ENCODE peak calls at places on chromosome X, in six cellular contexts. One of them, this sample, is unnamed.

GRCh38 chrX:29257516-29257915 is 670.3 kb downstream of the IL1RAPL1 start:
- DNase-seq in uterus: no peak
- DNase-seq in endothelial cell of umbilical vein: no peak
- DNase-seq in stomach: no peak
- DNase-seq in Peyer's patch: no peak
- DNase-seq in tibial nerve: no peak
- DNase-seq in this sample: no peak

GRCh38 chrX:56120242-56120641 is 111.9 kb upstream of the KLF8 start:
- DNase-seq in uterus: no peak
- DNase-seq in endothelial cell of umbilical vein: no peak
- DNase-seq in stomach: no peak
- DNase-seq in Peyer's patch: no peak
- DNase-seq in tibial nerve: no peak
- DNase-seq in this sample: no peak

GRCh38 chrX:54807524-54808108 is at the start of gene MAGED2:
- DNase-seq in uterus: peak; percentile 43
- DNase-seq in endothelial cell of umbilical vein: peak; percentile 68
- DNase-seq in stomach: no peak
- DNase-seq in Peyer's patch: peak; percentile 64
- DNase-seq in tibial nerve: peak; percentile 13
- DNase-seq in this sample: no peak

GRCh38 chrX:12403474-12404082 is 265.3 kb downstream of the FRMPD4 start:
- DNase-seq in uterus: no peak
- DNase-seq in endothelial cell of umbilical vein: no peak
- DNase-seq in stomach: no peak
- DNase-seq in Peyer's patch: no peak
- DNase-seq in tibial nerve: no peak
- DNase-seq in this sample: no peak

GRCh38 chrX:28920554-28920953 is 333.3 kb downstream of the IL1RAPL1 start:
- DNase-seq in uterus: no peak
- DNase-seq in endothelial cell of umbilical vein: peak; percentile 47
- DNase-seq in stomach: no peak
- DNase-seq in Peyer's patch: no peak
- DNase-seq in tibial nerve: no peak
- DNase-seq in this sample: no peak

GRCh38 chrX:110286126-110286525 is 31.8 kb downstream of the AMMECR1 start:
- DNase-seq in uterus: no peak
- DNase-seq in endothelial cell of umbilical vein: no peak
- DNase-seq in stomach: no peak
- DNase-seq in Peyer's patch: no peak
- DNase-seq in tibial nerve: no peak
- DNase-seq in this sample: no peak

GRCh38 chrX:153933751-153934472 is 925 bp downstream of the NAA10 start:
- DNase-seq in uterus: no peak
- DNase-seq in endothelial cell of umbilical vein: no peak
- DNase-seq in stomach: no peak
- DNase-seq in Peyer's patch: no peak
- DNase-seq in tibial nerve: no peak
- DNase-seq in this sample: no peak

GRCh38 chrX:42087960-42088359 is 164.6 kb upstream of the CASK start:
- DNase-seq in uterus: no peak
- DNase-seq in endothelial cell of umbilical vein: no peak
- DNase-seq in stomach: no peak
- DNase-seq in Peyer's patch: no peak
- DNase-seq in tibial nerve: no peak
- DNase-seq in this sample: no peak

GRCh38 chrX:149630681-149631292 is 805 bp downstream of the TMEM185A start:
- DNase-seq in uterus: no peak
- DNase-seq in endothelial cell of umbilical vein: peak; percentile 58
- DNase-seq in stomach: no peak
- DNase-seq in Peyer's patch: no peak
- DNase-seq in tibial nerve: no peak
- DNase-seq in this sample: no peak

GRCh38 chrX:39011454-39012204 is 210.4 kb downstream of the MID1IP1 start:
- DNase-seq in uterus: no peak
- DNase-seq in endothelial cell of umbilical vein: peak; percentile 1
- DNase-seq in stomach: peak; percentile 57
- DNase-seq in Peyer's patch: peak; percentile 57
- DNase-seq in tibial nerve: no peak
- DNase-seq in this sample: no peak

GRCh38 chrX:26522501-26522900 is 306.5 kb downstream of the MAGEB5 start:
- DNase-seq in uterus: no peak
- DNase-seq in endothelial cell of umbilical vein: no peak
- DNase-seq in stomach: no peak
- DNase-seq in Peyer's patch: no peak
- DNase-seq in tibial nerve: no peak
- DNase-seq in this sample: no peak

GRCh38 chrX:124223524-124223923 is 108.9 kb upstream of the TEX13D start:
- DNase-seq in uterus: no peak
- DNase-seq in endothelial cell of umbilical vein: no peak
- DNase-seq in stomach: no peak
- DNase-seq in Peyer's patch: no peak
- DNase-seq in tibial nerve: no peak
- DNase-seq in this sample: no peak

GRCh38 chrX:124215786-124216185 is 116.7 kb upstream of the TEX13D start:
- DNase-seq in uterus: no peak
- DNase-seq in endothelial cell of umbilical vein: no peak
- DNase-seq in stomach: no peak
- DNase-seq in Peyer's patch: no peak
- DNase-seq in tibial nerve: no peak
- DNase-seq in this sample: no peak

GRCh38 chrX:124216396-124217124 is 115.9 kb upstream of the TEX13D start:
- DNase-seq in uterus: no peak
- DNase-seq in endothelial cell of umbilical vein: no peak
- DNase-seq in stomach: no peak
- DNase-seq in Peyer's patch: no peak
- DNase-seq in tibial nerve: no peak
- DNase-seq in this sample: no peak

GRCh38 chrX:124212622-124213021 is 119.8 kb upstream of the TEX13D start:
- DNase-seq in uterus: no peak
- DNase-seq in endothelial cell of umbilical vein: no peak
- DNase-seq in stomach: no peak
- DNase-seq in Peyer's patch: no peak
- DNase-seq in tibial nerve: no peak
- DNase-seq in this sample: no peak

GRCh38 chrX:124217289-124218251 is 114.9 kb upstream of the TEX13D start:
- DNase-seq in uterus: no peak
- DNase-seq in endothelial cell of umbilical vein: no peak
- DNase-seq in stomach: no peak
- DNase-seq in Peyer's patch: peak; percentile 76
- DNase-seq in tibial nerve: no peak
- DNase-seq in this sample: no peak
- TF ChIP-seq POLR2A in uterus: no peak
- TF ChIP-seq POLR2A in endothelial cell of umbilical vein: no peak
- TF ChIP-seq POLR2A in stomach: no peak
- TF ChIP-seq POLR2A in Peyer's patch: no peak
- TF ChIP-seq POLR2A in tibial nerve: no peak
- TF ChIP-seq POLR2A in this sample: no peak

DNA sequence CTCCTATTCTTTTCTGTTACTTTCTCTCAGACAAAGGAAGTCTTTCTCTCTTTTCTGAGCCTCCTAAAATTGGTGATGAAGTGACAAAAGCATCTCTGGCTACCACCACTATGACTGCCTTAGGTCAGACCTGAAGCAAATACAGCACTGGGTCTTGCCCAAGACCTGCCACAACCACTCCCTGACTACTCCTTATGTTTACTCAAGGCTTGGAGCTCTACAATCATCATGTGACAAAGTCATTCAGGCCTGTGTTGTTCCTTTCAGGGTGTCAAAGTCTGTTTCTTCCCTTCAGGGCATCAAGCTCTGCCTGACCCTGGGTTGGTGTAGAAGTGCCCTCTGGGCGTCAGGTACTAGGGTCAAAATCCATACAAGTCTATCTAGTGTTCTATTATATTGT is 419.2 kb upstream of the CT83 start:
- DNase-seq in uterus: no peak
- DNase-seq in endothelial cell of umbilical vein: no peak
- DNase-seq in stomach: no peak
- DNase-seq in Peyer's patch: no peak
- DNase-seq in tibial nerve: no peak
- DNase-seq in this sample: no peak
- TF ChIP-seq POLR2A in uterus: no peak
- TF ChIP-seq POLR2A in endothelial cell of umbilical vein: no peak
- TF ChIP-seq POLR2A in stomach: no peak
- TF ChIP-seq POLR2A in Peyer's patch: no peak
- TF ChIP-seq POLR2A in tibial nerve: no peak
- TF ChIP-seq POLR2A in this sample: no peak

DNA sequence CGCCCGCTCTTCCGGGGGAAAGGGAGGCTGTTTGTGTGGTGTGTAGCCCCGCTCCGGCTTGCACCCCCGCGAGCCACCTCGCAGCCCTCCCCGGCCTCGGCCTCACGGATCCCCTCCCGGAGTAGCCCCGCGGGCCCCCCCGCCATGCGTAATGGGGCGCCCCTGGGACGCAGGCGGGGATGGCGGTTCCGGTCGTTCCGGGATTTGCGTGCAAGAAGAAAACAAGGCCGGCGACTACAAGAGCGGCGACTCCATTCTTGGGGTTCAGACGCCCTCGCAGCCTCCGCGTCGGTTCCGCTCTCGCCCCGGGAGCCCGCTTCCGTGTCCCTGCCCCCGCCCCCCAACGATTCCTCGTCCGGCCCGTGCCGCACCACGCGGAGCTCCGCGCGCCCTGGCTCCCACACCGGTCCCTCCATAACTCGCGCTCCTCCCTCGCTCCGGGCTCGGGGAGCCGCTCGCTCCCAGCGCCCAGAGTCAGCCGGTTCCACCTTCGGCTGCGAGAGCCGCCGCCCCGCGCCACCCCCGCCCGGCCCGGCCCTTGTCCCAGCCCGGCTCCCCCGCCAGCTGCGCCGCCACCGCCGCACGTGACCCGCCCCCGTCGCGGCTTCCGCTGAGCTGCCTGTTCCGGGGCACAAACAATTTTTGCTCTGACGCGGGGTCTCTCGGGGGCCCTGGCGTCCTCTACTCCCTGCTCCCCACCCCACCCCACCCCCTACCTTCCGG is 78.7 kb upstream of the BCOR start:
- DNase-seq in uterus: peak; percentile 67
- DNase-seq in endothelial cell of umbilical vein: peak; percentile 14
- DNase-seq in stomach: peak; percentile 70
- DNase-seq in Peyer's patch: peak; percentile 88
- DNase-seq in tibial nerve: no peak
- DNase-seq in this sample: no peak
- TF ChIP-seq POLR2A in uterus: peak; percentile 34
- TF ChIP-seq POLR2A in endothelial cell of umbilical vein: no peak
- TF ChIP-seq POLR2A in stomach: no peak
- TF ChIP-seq POLR2A in Peyer's patch: peak; percentile 49
- TF ChIP-seq POLR2A in tibial nerve: no peak
- TF ChIP-seq POLR2A in this sample: no peak

GRCh38 chrX:21839334-21840198 is at the start of gene MBTPS2:
- DNase-seq in uterus: peak; percentile 82
- DNase-seq in endothelial cell of umbilical vein: peak; percentile 90
- DNase-seq in stomach: peak; percentile 84
- DNase-seq in Peyer's patch: peak; percentile 90
- DNase-seq in tibial nerve: peak; percentile 57
- DNase-seq in this sample: peak; percentile 79
- TF ChIP-seq POLR2A in uterus: peak; percentile 40
- TF ChIP-seq POLR2A in endothelial cell of umbilical vein: peak; percentile 80
- TF ChIP-seq POLR2A in stomach: no peak
- TF ChIP-seq POLR2A in Peyer's patch: no peak
- TF ChIP-seq POLR2A in tibial nerve: no peak
- TF ChIP-seq POLR2A in this sample: no peak

GRCh38 chrX:47587091-47587891 is 5.1 kb downstream of the TIMP1 start:
- DNase-seq in uterus: no peak
- DNase-seq in endothelial cell of umbilical vein: no peak
- DNase-seq in stomach: no peak
- DNase-seq in Peyer's patch: peak; percentile 24
- DNase-seq in tibial nerve: no peak
- DNase-seq in this sample: no peak
- TF ChIP-seq POLR2A in uterus: no peak
- TF ChIP-seq POLR2A in endothelial cell of umbilical vein: no peak
- TF ChIP-seq POLR2A in stomach: no peak
- TF ChIP-seq POLR2A in Peyer's patch: no peak
- TF ChIP-seq POLR2A in tibial nerve: no peak
- TF ChIP-seq POLR2A in this sample: no peak

GRCh38 chrX:47662144-47662657 is 3.2 kb upstream of the UXT start:
- DNase-seq in uterus: no peak
- DNase-seq in endothelial cell of umbilical vein: no peak
- DNase-seq in stomach: no peak
- DNase-seq in Peyer's patch: no peak
- DNase-seq in tibial nerve: no peak
- DNase-seq in this sample: no peak
- TF ChIP-seq POLR2A in uterus: no peak
- TF ChIP-seq POLR2A in endothelial cell of umbilical vein: no peak
- TF ChIP-seq POLR2A in stomach: no peak
- TF ChIP-seq POLR2A in Peyer's patch: no peak
- TF ChIP-seq POLR2A in tibial nerve: no peak
- TF ChIP-seq POLR2A in this sample: no peak

GRCh38 chrX:107775734-107776511 is at the start of gene TSC22D3:
- DNase-seq in uterus: peak; percentile 74
- DNase-seq in endothelial cell of umbilical vein: peak; percentile 64
- DNase-seq in stomach: peak; percentile 83
- DNase-seq in Peyer's patch: peak; percentile 88
- DNase-seq in tibial nerve: peak; percentile 69
- DNase-seq in this sample: peak; percentile 67
- TF ChIP-seq POLR2A in uterus: peak; percentile 59
- TF ChIP-seq POLR2A in endothelial cell of umbilical vein: no peak
- TF ChIP-seq POLR2A in stomach: no peak
- TF ChIP-seq POLR2A in Peyer's patch: peak; percentile 25
- TF ChIP-seq POLR2A in tibial nerve: peak; percentile 20
- TF ChIP-seq POLR2A in this sample: no peak

DNA sequence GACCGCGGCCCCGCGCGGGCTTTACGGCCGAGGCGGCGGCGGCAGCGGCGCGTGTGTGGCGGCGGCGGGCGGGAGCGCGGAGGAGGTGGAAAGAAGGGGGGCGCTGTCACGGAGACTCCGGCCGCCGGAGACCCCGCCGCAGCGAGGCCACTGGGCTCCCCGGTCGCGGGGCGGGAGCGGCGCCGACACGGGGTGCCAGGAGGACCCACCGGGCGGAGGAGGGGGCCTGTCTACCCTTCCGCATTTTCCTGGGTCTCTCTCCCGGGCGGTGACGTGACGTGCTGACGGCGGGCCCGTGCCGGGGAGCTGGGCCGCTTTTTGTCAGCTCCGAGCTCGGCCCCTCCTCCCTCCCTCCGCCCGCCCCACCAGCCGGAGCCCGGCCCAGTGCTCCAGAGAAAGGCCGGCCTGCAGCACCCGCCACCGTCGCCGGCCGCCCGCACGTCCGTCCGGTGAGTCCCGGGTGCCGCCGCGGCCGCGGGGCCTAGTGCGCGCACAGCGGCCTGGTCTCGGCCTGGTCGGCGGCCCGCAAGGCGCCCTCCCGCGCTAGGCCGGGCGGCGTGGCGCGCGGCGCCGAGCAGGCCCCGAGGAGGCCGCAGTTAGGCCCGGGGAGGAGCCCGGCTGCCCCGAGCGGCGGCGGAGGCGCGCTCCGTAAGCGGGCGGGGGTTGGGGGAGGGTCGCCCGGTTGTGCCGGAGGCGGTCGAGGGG is at the start of gene ZFX:
- DNase-seq in uterus: peak; percentile 74
- DNase-seq in endothelial cell of umbilical vein: peak; percentile 23
- DNase-seq in stomach: peak; percentile 77
- DNase-seq in Peyer's patch: peak; percentile 85
- DNase-seq in tibial nerve: peak; percentile 14
- DNase-seq in this sample: peak; percentile 62
- TF ChIP-seq POLR2A in uterus: peak; percentile 38
- TF ChIP-seq POLR2A in endothelial cell of umbilical vein: peak; percentile 8
- TF ChIP-seq POLR2A in stomach: no peak
- TF ChIP-seq POLR2A in Peyer's patch: peak; percentile 23
- TF ChIP-seq POLR2A in tibial nerve: peak; percentile 27
- TF ChIP-seq POLR2A in this sample: no peak

GRCh38 chrX:134548257-134548732 is 88.3 kb downstream of the HPRT1 start:
- DNase-seq in uterus: no peak
- DNase-seq in endothelial cell of umbilical vein: peak; percentile 53
- DNase-seq in stomach: no peak
- DNase-seq in Peyer's patch: no peak
- DNase-seq in tibial nerve: no peak
- DNase-seq in this sample: no peak
- TF ChIP-seq POLR2A in uterus: no peak
- TF ChIP-seq POLR2A in endothelial cell of umbilical vein: peak; percentile 60
- TF ChIP-seq POLR2A in stomach: no peak
- TF ChIP-seq POLR2A in Peyer's patch: no peak
- TF ChIP-seq POLR2A in tibial nerve: no peak
- TF ChIP-seq POLR2A in this sample: no peak